ENCODE peak calls at places on chromosomes 13 and 19, in seven cellular contexts. One of them, this sample, is unnamed.

GRCh38 chr13:82713681-82714405 is 1168.4 kb downstream of the SLITRK1 start:
- DNase-seq in HCT116: no peak
- DNase-seq in SK-N-SH: no peak
- DNase-seq in K562: no peak
- DNase-seq in HepG2: no peak
- DNase-seq in H1: no peak
- DNase-seq in GM12878: no peak
- DNase-seq in this sample: no peak

GRCh38 chr19:57656346-57656745 is 12.4 kb upstream of the ZSCAN4 start:
- DNase-seq in HCT116: no peak
- DNase-seq in SK-N-SH: no peak
- DNase-seq in K562: no peak
- DNase-seq in HepG2: no peak
- DNase-seq in H1: peak; percentile 8
- DNase-seq in GM12878: no peak
- DNase-seq in this sample: peak; percentile 38

GRCh38 chr13:36858285-36858684 is 39.3 kb downstream of the RFXAP start:
- DNase-seq in HCT116: peak; percentile 31
- DNase-seq in SK-N-SH: peak; percentile 53
- DNase-seq in K562: peak; percentile 9
- DNase-seq in HepG2: peak; percentile 69
- DNase-seq in H1: no peak
- DNase-seq in GM12878: no peak
- DNase-seq in this sample: peak; percentile 67

GRCh38 chr13:21676611-21677021 is 5.7 kb downstream of the FGF9 start:
- DNase-seq in HCT116: no peak
- DNase-seq in SK-N-SH: peak; percentile 11
- DNase-seq in K562: no peak
- DNase-seq in HepG2: no peak
- DNase-seq in H1: peak; percentile 71
- DNase-seq in GM12878: no peak
- DNase-seq in this sample: peak; percentile 13

GRCh38 chr13:67075239-67075638 is 154.9 kb downstream of the PCDH9 start:
- DNase-seq in HCT116: no peak
- DNase-seq in SK-N-SH: no peak
- DNase-seq in K562: no peak
- DNase-seq in HepG2: no peak
- DNase-seq in H1: no peak
- DNase-seq in GM12878: no peak
- DNase-seq in this sample: no peak

GRCh38 chr13:30892966-30893365 is 13.1 kb upstream of the MEDAG start:
- DNase-seq in HCT116: peak; percentile 77
- DNase-seq in SK-N-SH: no peak
- DNase-seq in K562: peak; percentile 45
- DNase-seq in HepG2: peak; percentile 17
- DNase-seq in H1: peak; percentile 94
- DNase-seq in GM12878: no peak
- DNase-seq in this sample: peak; percentile 22

GRCh38 chr19:42114412-42114811 is 17.8 kb downstream of the POU2F2 start:
- DNase-seq in HCT116: no peak
- DNase-seq in SK-N-SH: no peak
- DNase-seq in K562: no peak
- DNase-seq in HepG2: no peak
- DNase-seq in H1: no peak
- DNase-seq in GM12878: peak; percentile 50
- DNase-seq in this sample: no peak

GRCh38 chr13:97295279-97296182 is 73.4 kb downstream of the MBNL2 start:
- DNase-seq in HCT116: no peak
- DNase-seq in SK-N-SH: no peak
- DNase-seq in K562: peak; percentile 14
- DNase-seq in HepG2: no peak
- DNase-seq in H1: no peak
- DNase-seq in GM12878: no peak
- DNase-seq in this sample: no peak

GRCh38 chr19:35115538-35115951 is at the start of gene FXYD3:
- DNase-seq in HCT116: no peak
- DNase-seq in SK-N-SH: no peak
- DNase-seq in K562: no peak
- DNase-seq in HepG2: no peak
- DNase-seq in H1: no peak
- DNase-seq in GM12878: no peak
- DNase-seq in this sample: no peak

GRCh38 chr13:51781246-51782022 is 22.5 kb downstream of the DHRS12 start:
- DNase-seq in HCT116: peak; percentile 18
- DNase-seq in SK-N-SH: peak; percentile 63
- DNase-seq in K562: no peak
- DNase-seq in HepG2: no peak
- DNase-seq in H1: no peak
- DNase-seq in GM12878: no peak
- DNase-seq in this sample: peak; percentile 63

GRCh38 chr19:38830039-38830733 is 1.4 kb downstream of the ECH1 start:
- DNase-seq in HCT116: no peak
- DNase-seq in SK-N-SH: no peak
- DNase-seq in K562: no peak
- DNase-seq in HepG2: no peak
- DNase-seq in H1: no peak
- DNase-seq in GM12878: no peak
- DNase-seq in this sample: no peak

GRCh38 chr13:98977568-98978270 is at the start of gene DOCK9:
- DNase-seq in HCT116: no peak
- DNase-seq in SK-N-SH: no peak
- DNase-seq in K562: no peak
- DNase-seq in HepG2: no peak
- DNase-seq in H1: peak; percentile 55
- DNase-seq in GM12878: no peak
- DNase-seq in this sample: no peak

GRCh38 chr13:49828452-49828851 is 36.0 kb upstream of the KPNA3 start:
- DNase-seq in HCT116: no peak
- DNase-seq in SK-N-SH: no peak
- DNase-seq in K562: no peak
- DNase-seq in HepG2: no peak
- DNase-seq in H1: no peak
- DNase-seq in GM12878: no peak
- DNase-seq in this sample: no peak

GRCh38 chr19:45455707-45456499 is 11.9 kb upstream of the FOSB start:
- DNase-seq in HCT116: peak; percentile 95
- DNase-seq in SK-N-SH: peak; percentile 71
- DNase-seq in K562: peak; percentile 84
- DNase-seq in HepG2: peak; percentile 89
- DNase-seq in H1: peak; percentile 85
- DNase-seq in GM12878: no peak
- DNase-seq in this sample: peak; percentile 91

GRCh38 chr13:57748096-57748495 is 116.6 kb downstream of the PCDH17 start:
- DNase-seq in HCT116: no peak
- DNase-seq in SK-N-SH: no peak
- DNase-seq in K562: no peak
- DNase-seq in HepG2: no peak
- DNase-seq in H1: no peak
- DNase-seq in GM12878: no peak
- DNase-seq in this sample: no peak

GRCh38 chr19:1606138-1606651 is 933 bp upstream of the UQCR11 start:
- DNase-seq in HCT116: no peak
- DNase-seq in SK-N-SH: no peak
- DNase-seq in K562: no peak
- DNase-seq in HepG2: no peak
- DNase-seq in H1: no peak
- DNase-seq in GM12878: no peak
- DNase-seq in this sample: no peak

GRCh38 chr13:37407156-37407555 is 191.4 kb downstream of the POSTN start:
- DNase-seq in HCT116: no peak
- DNase-seq in SK-N-SH: no peak
- DNase-seq in K562: no peak
- DNase-seq in HepG2: no peak
- DNase-seq in H1: no peak
- DNase-seq in GM12878: no peak
- DNase-seq in this sample: no peak

GRCh38 chr13:109610517-109610916 is 175.9 kb downstream of the IRS2 start:
- DNase-seq in HCT116: peak; percentile 3
- DNase-seq in SK-N-SH: peak; percentile 11
- DNase-seq in K562: peak; percentile 5
- DNase-seq in HepG2: no peak
- DNase-seq in H1: peak; percentile 59
- DNase-seq in GM12878: no peak
- DNase-seq in this sample: peak; percentile 33

GRCh38 chr13:22060187-22060586 is 389.3 kb downstream of the FGF9 start:
- DNase-seq in HCT116: no peak
- DNase-seq in SK-N-SH: no peak
- DNase-seq in K562: no peak
- DNase-seq in HepG2: no peak
- DNase-seq in H1: no peak
- DNase-seq in GM12878: no peak
- DNase-seq in this sample: no peak

GRCh38 chr19:11338569-11339253 is 746 bp downstream of the RAB3D start:
- DNase-seq in HCT116: no peak
- DNase-seq in SK-N-SH: peak; percentile 9
- DNase-seq in K562: no peak
- DNase-seq in HepG2: no peak
- DNase-seq in H1: no peak
- DNase-seq in GM12878: no peak
- DNase-seq in this sample: peak; percentile 60

GRCh38 chr13:112260108-112261055 is 115.8 kb upstream of the SPACA7 start:
- DNase-seq in HCT116: no peak
- DNase-seq in SK-N-SH: no peak
- DNase-seq in K562: no peak
- DNase-seq in HepG2: no peak
- DNase-seq in H1: no peak
- DNase-seq in GM12878: no peak
- DNase-seq in this sample: no peak

GRCh38 chr19:13164370-13165090 is 14.3 kb downstream of the IER2 start:
- DNase-seq in HCT116: no peak
- DNase-seq in SK-N-SH: peak; percentile 84
- DNase-seq in K562: no peak
- DNase-seq in HepG2: peak; percentile 89
- DNase-seq in H1: peak; percentile 89
- DNase-seq in GM12878: no peak
- DNase-seq in this sample: no peak

GRCh38 chr13:20616059-20616797 is 49.3 kb downstream of the IFT88 start:
- DNase-seq in HCT116: no peak
- DNase-seq in SK-N-SH: no peak
- DNase-seq in K562: no peak
- DNase-seq in HepG2: no peak
- DNase-seq in H1: no peak
- DNase-seq in GM12878: no peak
- DNase-seq in this sample: no peak
- TF ChIP-seq JUND in HCT116: no peak
- TF ChIP-seq JUND in SK-N-SH: peak; percentile 42
- TF ChIP-seq JUND in K562: no peak
- TF ChIP-seq JUND in HepG2: no peak
- TF ChIP-seq JUND in H1: no peak
- TF ChIP-seq JUND in GM12878: no peak
- TF ChIP-seq JUND in this sample: no peak

GRCh38 chr13:27797228-27797624 is 4.9 kb downstream of the GSX1 start:
- DNase-seq in HCT116: no peak
- DNase-seq in SK-N-SH: no peak
- DNase-seq in K562: no peak
- DNase-seq in HepG2: no peak
- DNase-seq in H1: peak; percentile 80
- DNase-seq in GM12878: no peak
- DNase-seq in this sample: no peak
- TF ChIP-seq JUND in HCT116: no peak
- TF ChIP-seq JUND in SK-N-SH: no peak
- TF ChIP-seq JUND in K562: no peak
- TF ChIP-seq JUND in HepG2: no peak
- TF ChIP-seq JUND in H1: no peak
- TF ChIP-seq JUND in GM12878: no peak
- TF ChIP-seq JUND in this sample: no peak

DNA sequence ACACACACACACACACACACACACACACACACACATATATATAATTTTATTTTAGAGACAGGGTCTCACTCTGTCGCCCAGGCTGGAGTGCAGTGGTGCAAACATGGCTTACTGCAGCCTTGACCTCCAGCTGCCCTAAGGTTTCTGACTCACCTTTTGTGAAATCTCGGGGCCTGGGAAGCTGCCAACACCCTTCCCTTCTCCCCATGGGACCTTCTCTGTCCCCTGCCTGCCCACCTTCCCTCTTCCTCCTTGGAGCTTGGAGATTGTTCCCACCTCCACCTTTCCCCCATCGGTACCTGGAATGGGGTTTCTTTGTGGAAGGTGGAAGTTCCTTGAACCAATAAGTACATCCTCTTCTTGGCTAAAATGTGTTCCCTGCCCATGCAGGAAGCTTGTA is 6.3 kb downstream of the ARRDC5 start:
- DNase-seq in HCT116: no peak
- DNase-seq in SK-N-SH: no peak
- DNase-seq in K562: no peak
- DNase-seq in HepG2: no peak
- DNase-seq in H1: no peak
- DNase-seq in GM12878: no peak
- DNase-seq in this sample: no peak
- TF ChIP-seq JUND in HCT116: no peak
- TF ChIP-seq JUND in SK-N-SH: no peak
- TF ChIP-seq JUND in K562: no peak
- TF ChIP-seq JUND in HepG2: peak; percentile 14
- TF ChIP-seq JUND in H1: no peak
- TF ChIP-seq JUND in GM12878: no peak
- TF ChIP-seq JUND in this sample: no peak

DNA sequence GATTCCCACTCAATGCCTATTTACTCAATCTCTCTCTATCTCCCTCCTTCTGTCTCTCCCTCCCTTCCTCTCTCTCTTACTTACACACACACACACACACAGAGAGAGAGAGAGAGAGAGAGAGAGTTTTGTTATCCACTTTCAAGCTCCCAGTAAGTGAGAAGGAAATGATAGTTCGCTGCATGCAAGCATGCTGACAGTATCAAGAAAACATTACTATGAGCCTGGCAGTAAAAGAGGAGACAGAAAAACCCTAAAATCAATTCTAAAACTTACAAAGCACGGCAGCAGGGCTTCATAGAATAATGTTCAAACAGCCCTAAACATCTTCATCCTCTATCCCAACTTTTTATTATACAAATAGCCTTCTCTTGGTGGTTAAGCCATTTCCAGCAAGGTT is 171.9 kb downstream of the FOXO1 start:
- DNase-seq in HCT116: no peak
- DNase-seq in SK-N-SH: no peak
- DNase-seq in K562: no peak
- DNase-seq in HepG2: no peak
- DNase-seq in H1: no peak
- DNase-seq in GM12878: no peak
- DNase-seq in this sample: no peak
- TF ChIP-seq JUND in HCT116: no peak
- TF ChIP-seq JUND in SK-N-SH: no peak
- TF ChIP-seq JUND in K562: no peak
- TF ChIP-seq JUND in HepG2: no peak
- TF ChIP-seq JUND in H1: no peak
- TF ChIP-seq JUND in GM12878: no peak
- TF ChIP-seq JUND in this sample: no peak

GRCh38 chr13:31909889-31910551 is 121.6 kb upstream of the FRY start:
- DNase-seq in HCT116: peak; percentile 41
- DNase-seq in SK-N-SH: peak; percentile 18
- DNase-seq in K562: peak; percentile 16
- DNase-seq in HepG2: peak; percentile 45
- DNase-seq in H1: no peak
- DNase-seq in GM12878: peak; percentile 37
- DNase-seq in this sample: peak; percentile 66
- TF ChIP-seq JUND in HCT116: no peak
- TF ChIP-seq JUND in SK-N-SH: no peak
- TF ChIP-seq JUND in K562: no peak
- TF ChIP-seq JUND in HepG2: no peak
- TF ChIP-seq JUND in H1: no peak
- TF ChIP-seq JUND in GM12878: no peak
- TF ChIP-seq JUND in this sample: no peak

This sample was measured in T47D.